ENCODE peak calls at places on chromosomes 6 and 20, in four cellular contexts. L is pancreas, K is upper lobe of right lung, Y is HL-60. Z is an unnamed sample.

GRCh38 chr6:133697666-133698065 is 191.2 kb upstream of the TCF21 start:
- DNase-seq in L (no peak), Y (no peak), K (no peak), Z (no peak)

GRCh38 chr6:43009124-43009523 is 4.6 kb downstream of the MEA1 start:
- DNase-seq in L (no peak), Y (peak), K (no peak), Z (no peak)

GRCh38 chr6:66897576-66897975 is 1190.5 kb upstream of the EYS start:
- DNase-seq in K (no peak), Y (peak), L (peak), Z (no peak)

GRCh38 chr6:148445620-148446019 is 103.0 kb downstream of the SASH1 start:
- DNase-seq in L (no peak), K (no peak), Y (no peak), Z (no peak)

GRCh38 chr6:152318278-152318677 is 318.9 kb downstream of the SYNE1 start:
- DNase-seq in Y (no peak), L (no peak), K (no peak), Z (no peak)

GRCh38 chr6:3455490-3456394 is 1.1 kb downstream of the SLC22A23 start:
- DNase-seq in Y (no peak), L (peak), K (peak), Z (no peak)

GRCh38 chr6:12785301-12785700 is 68.7 kb downstream of the PHACTR1 start:
- DNase-seq in Y (no peak), L (no peak), K (no peak), Z (no peak)

GRCh38 chr20:46512943-46513844 is at the start of gene ZNF334:
- DNase-seq in K (peak), L (peak), Y (no peak), Z (no peak)

GRCh38 chr6:166820483-166820882 is 135.9 kb downstream of the RNASET2 start:
- DNase-seq in Y (no peak), K (no peak), L (no peak), Z (no peak)

GRCh38 chr6:118784641-118785164 is 109.2 kb upstream of the ASF1A start:
- DNase-seq in Y (no peak), K (no peak), L (no peak), Z (no peak)

GRCh38 chr6:163543311-163543710 is 128.8 kb downstream of the QKI start:
- DNase-seq in Y (no peak), L (no peak), K (no peak), Z (no peak)

GRCh38 chr6:75308250-75308988 is 23.8 kb upstream of the TMEM30A start:
- DNase-seq in K (no peak), Y (no peak), L (no peak), Z (no peak)

GRCh38 chr6:103113416-103113815 is 1719.9 kb downstream of the GRIK2 start:
- DNase-seq in Y (no peak), K (no peak), L (no peak), Z (no peak)

GRCh38 chr6:138815797-138816528 is 20.1 kb downstream of the ECT2L start:
- DNase-seq in K (no peak), L (no peak), Y (peak), Z (no peak)

GRCh38 chr6:133906050-133906449 is 17.1 kb downstream of the TCF21 start:
- DNase-seq in L (no peak), K (no peak), Y (peak), Z (no peak)

GRCh38 chr6:166410426-166410935 is 27.7 kb upstream of the MPC1 start:
- DNase-seq in L (no peak), K (no peak), Y (no peak), Z (no peak)

GRCh38 chr6:134373282-134373922 is 55.5 kb upstream of the SGK1 start:
- DNase-seq in L (no peak), Y (peak), K (no peak), Z (no peak)

GRCh38 chr6:66199146-66199545 is 492.1 kb upstream of the EYS start:
- DNase-seq in Y (no peak), K (no peak), L (no peak), Z (no peak)

GRCh38 chr6:121830759-121831158 is 395.3 kb downstream of the GJA1 start:
- DNase-seq in L (no peak), K (no peak), Y (no peak), Z (no peak)

GRCh38 chr6:121823437-121823851 is 388.0 kb downstream of the GJA1 start:
- DNase-seq in K (no peak), Y (no peak), L (no peak), Z (no peak)

GRCh38 chr6:121828567-121828966 is 393.1 kb downstream of the GJA1 start:
- DNase-seq in K (no peak), Y (no peak), L (no peak), Z (no peak)

GRCh38 chr6:121826156-121826810 is 390.8 kb downstream of the GJA1 start:
- DNase-seq in L (no peak), K (no peak), Y (no peak), Z (no peak)
- H3K27ac ChIP-seq in L (no peak), K (no peak), Y (no peak), Z (no peak)

GRCh38 chr6:131787955-131788712 is 19.7 kb upstream of the ENPP1 start:
- DNase-seq in L (peak), K (no peak), Y (no peak), Z (no peak)
- TF ChIP-seq CTCF in L (no peak), K (no peak), Y (no peak), Z (no peak)

GRCh38 chr6:28866342-28867077 is 57.3 kb downstream of the TRIM27 start:
- DNase-seq in Y (peak), L (peak), K (peak), Z (no peak)
- H3K27ac ChIP-seq in Y (peak), L (peak), K (peak), Z (peak)

GRCh38 chr6:150894191-150894744 is 28.8 kb downstream of the MTHFD1L start:
- DNase-seq in L (no peak), Y (no peak), K (no peak), Z (no peak)

GRCh38 chr6:150895898-150896632 is 30.6 kb downstream of the MTHFD1L start:
- DNase-seq in K (no peak), L (no peak), Y (no peak), Z (no peak)

GRCh38 chr6:150891886-150892485 is 26.5 kb downstream of the MTHFD1L start:
- DNase-seq in K (no peak), Y (peak), L (peak), Z (no peak)

GRCh38 chr6:150897400-150897943 is 32.0 kb downstream of the MTHFD1L start:
- DNase-seq in L (no peak), K (no peak), Y (no peak), Z (no peak)

DNA sequence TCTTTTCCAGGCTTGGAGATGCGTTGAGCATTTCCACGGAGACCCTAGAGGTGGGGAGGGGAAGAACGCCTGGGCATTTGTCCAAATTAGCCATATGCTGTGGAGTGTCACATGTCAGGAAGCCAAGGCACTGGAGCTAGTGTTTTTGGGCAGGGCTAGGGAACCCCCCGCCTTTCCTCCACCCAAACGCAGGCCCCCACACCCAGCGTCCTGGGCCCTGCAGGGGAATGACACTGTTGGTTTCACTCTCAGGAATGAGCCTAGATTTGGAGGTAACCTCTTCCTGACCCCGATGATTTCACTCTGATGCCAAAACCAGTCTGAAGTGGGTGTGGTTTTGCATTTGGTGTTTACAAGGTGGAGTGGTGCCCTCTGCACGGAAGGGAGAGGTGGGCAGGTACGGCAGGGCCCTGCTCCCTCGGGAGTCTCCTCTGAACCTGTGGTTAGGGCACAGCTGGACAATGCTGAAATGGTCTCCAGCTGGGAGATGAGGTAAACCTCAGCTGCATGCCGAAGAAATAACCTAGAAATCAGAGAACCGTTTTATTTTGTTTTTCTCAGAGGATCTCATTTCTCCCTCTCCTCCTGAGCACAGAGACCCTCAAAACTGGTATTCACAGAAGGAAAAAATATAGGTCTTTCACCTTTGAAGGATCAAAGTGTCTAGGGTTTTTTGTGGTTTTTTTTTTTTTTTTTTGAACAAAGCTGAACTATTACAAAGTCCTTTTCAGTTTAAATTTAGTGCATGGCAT is 29.6 kb downstream of the MTHFD1L start:
- DNase-seq in Y (no peak), K (no peak), L (no peak), Z (no peak)
- TF ChIP-seq CTCF in Y (no peak), K (no peak), L (no peak), Z (no peak)

GRCh38 chr6:86255973-86256372 is 613.3 kb upstream of the SYNCRIP start:
- DNase-seq in Y (no peak), K (no peak), L (no peak), Z (no peak)
- H3K27ac ChIP-seq in Y (no peak), K (no peak), L (no peak), Z (no peak)

GRCh38 chr20:25220021-25220730 is 24.7 kb downstream of the ENTPD6 start:
- DNase-seq in L (no peak), K (no peak), Y (no peak), Z (no peak)
- TF ChIP-seq CTCF in L (no peak), K (peak), Y (no peak), Z (no peak)

GRCh38 chr6:110538416-110539060 is 62.1 kb upstream of the SLC22A16 start:
- DNase-seq in Y (no peak), K (no peak), L (no peak), Z (no peak)
- H3K27ac ChIP-seq in Y (no peak), K (no peak), L (no peak), Z (no peak)